ENCODE peak calls at places on chromosomes 2 and 18, in seven cellular contexts. I is heart left ventricle, M is HAP-1, H is GM23248, G is astrocyte, Z is adipocyte, Q is fibroblast of lung. X is an unnamed sample. For H3K9me3, H3K27me3 and H3K36me3, the result is how much of the 10 kb centered on the place peaks cover.

GRCh38 chr2:178188466-178188865 is 5.8 kb upstream of the OSBPL6 start:
- DNase-seq in M (no peak), G (no peak), Z (no peak), H (no peak), Q (no peak), I (no peak), X (no peak)

GRCh38 chr2:54423213-54423612 is 32.9 kb upstream of the SPTBN1 start:
- DNase-seq in G (no peak), I (no peak), M (no peak), Z (no peak), H (no peak), Q (no peak), X (no peak)

GRCh38 chr2:147345246-147345645 is 499.6 kb upstream of the ACVR2A start:
- DNase-seq in I (no peak), Z (no peak), H (peak), Q (peak), M (no peak), G (peak), X (peak)

GRCh38 chr2:240433973-240434727 is 1.3 kb upstream of the GPC1 start:
- DNase-seq in H (peak), G (peak), I (peak), Z (peak), M (no peak), Q (peak), X (peak)

GRCh38 chr2:179521944-179522343 is 257.3 kb upstream of the SESTD1 start:
- DNase-seq in M (no peak), G (no peak), I (no peak), Q (no peak), H (peak), Z (peak), X (no peak)

GRCh38 chr18:3214855-3215637 is 4.7 kb downstream of the MYOM1 start:
- DNase-seq in H (no peak), M (no peak), Z (no peak), I (no peak), G (no peak), Q (no peak), X (no peak)

GRCh38 chr2:172100080-172101007 is 2.4 kb downstream of the DLX2 start:
- DNase-seq in Z (peak), G (no peak), M (no peak), Q (no peak), I (no peak), H (peak), X (no peak)

GRCh38 chr2:216713691-216714411 is 18.5 kb upstream of the IGFBP5 start:
- DNase-seq in H (peak), M (no peak), G (peak), Q (peak), Z (peak), I (peak), X (peak)

GRCh38 chr2:152594022-152594712 is 123.1 kb downstream of the PRPF40A start:
- DNase-seq in I (peak), H (peak), G (no peak), M (no peak), Q (no peak), Z (no peak), X (peak)

GRCh38 chr2:16330012-16330411 is 335.6 kb downstream of the CYRIA start:
- DNase-seq in G (no peak), Z (no peak), H (no peak), M (no peak), I (no peak), Q (no peak), X (no peak)

GRCh38 chr2:1586946-1587840 is 157.1 kb downstream of the PXDN start:
- DNase-seq in Q (no peak), G (peak), H (no peak), I (no peak), Z (no peak), M (no peak), X (peak)

GRCh38 chr2:125313806-125314205 is 1288.7 kb downstream of the CNTNAP5 start:
- DNase-seq in Q (no peak), M (no peak), G (no peak), Z (no peak), H (no peak), I (no peak), X (peak)
- H3K9me3 ChIP-seq in Q (under half), M (under half), G (under half), Z (under half), H (under half), I (under half), X (under half)

GRCh38 chr2:86238354-86238753 is 39.1 kb downstream of the MRPL35 start:
- DNase-seq in M (no peak), I (no peak), H (no peak), G (no peak), Z (no peak), Q (no peak), X (no peak)

GRCh38 chr2:86241611-86242010 is 42.4 kb downstream of the MRPL35 start:
- DNase-seq in M (no peak), H (no peak), I (no peak), G (no peak), Z (no peak), Q (no peak), X (no peak)

GRCh38 chr2:86239745-86240144 is 40.5 kb downstream of the MRPL35 start:
- DNase-seq in M (no peak), Q (no peak), H (no peak), I (no peak), Z (no peak), G (no peak), X (no peak)

GRCh38 chr2:86239326-86239725 is 40.1 kb downstream of the MRPL35 start:
- DNase-seq in H (no peak), Q (no peak), G (no peak), I (no peak), Z (no peak), M (no peak), X (no peak)

DNA sequence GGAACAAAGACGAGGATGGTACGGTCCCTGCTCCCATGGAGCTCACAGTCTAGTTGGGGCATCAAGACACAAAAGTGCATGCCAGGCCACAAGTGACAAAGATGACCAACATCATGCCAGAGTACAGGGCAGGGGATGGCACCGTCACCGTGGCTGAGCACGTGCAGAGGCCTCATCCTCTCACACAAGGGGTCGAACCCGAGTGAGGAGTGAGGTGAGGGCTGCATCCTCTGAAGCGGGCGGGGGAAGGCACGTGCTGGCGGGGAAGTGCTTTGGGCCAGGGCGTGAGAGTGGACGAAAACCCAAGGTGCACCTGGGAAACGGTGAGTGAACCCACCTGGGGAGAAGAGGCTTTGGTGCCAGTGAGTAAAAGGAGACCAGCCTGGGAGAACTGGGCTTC is 41.0 kb downstream of the MRPL35 start:
- DNase-seq in G (no peak), Q (no peak), Z (no peak), H (no peak), I (no peak), M (no peak), X (no peak)
- H3K27me3 ChIP-seq in G (under half), Q (under half), Z (under half), H (under half), I (under half), M (under half), X (under half)

GRCh38 chr2:108459441-108459840 is 10.4 kb downstream of the GCC2 start:
- DNase-seq in H (no peak), Q (no peak), Z (no peak), I (no peak), G (no peak), M (no peak), X (no peak)
- H3K36me3 ChIP-seq in H (half or more), Q (under half), Z (half or more), I (half or more), G (under half), M (under half), X (half or more)

GRCh38 chr2:22729466-22729865 is 655.5 kb upstream of the KLHL29 start:
- DNase-seq in Q (no peak), H (no peak), M (no peak), I (no peak), Z (no peak), G (no peak), X (no peak)

GRCh38 chr2:22737144-22737543 is 647.8 kb upstream of the KLHL29 start:
- DNase-seq in G (no peak), Z (no peak), H (no peak), I (no peak), Q (no peak), M (peak), X (no peak)

DNA sequence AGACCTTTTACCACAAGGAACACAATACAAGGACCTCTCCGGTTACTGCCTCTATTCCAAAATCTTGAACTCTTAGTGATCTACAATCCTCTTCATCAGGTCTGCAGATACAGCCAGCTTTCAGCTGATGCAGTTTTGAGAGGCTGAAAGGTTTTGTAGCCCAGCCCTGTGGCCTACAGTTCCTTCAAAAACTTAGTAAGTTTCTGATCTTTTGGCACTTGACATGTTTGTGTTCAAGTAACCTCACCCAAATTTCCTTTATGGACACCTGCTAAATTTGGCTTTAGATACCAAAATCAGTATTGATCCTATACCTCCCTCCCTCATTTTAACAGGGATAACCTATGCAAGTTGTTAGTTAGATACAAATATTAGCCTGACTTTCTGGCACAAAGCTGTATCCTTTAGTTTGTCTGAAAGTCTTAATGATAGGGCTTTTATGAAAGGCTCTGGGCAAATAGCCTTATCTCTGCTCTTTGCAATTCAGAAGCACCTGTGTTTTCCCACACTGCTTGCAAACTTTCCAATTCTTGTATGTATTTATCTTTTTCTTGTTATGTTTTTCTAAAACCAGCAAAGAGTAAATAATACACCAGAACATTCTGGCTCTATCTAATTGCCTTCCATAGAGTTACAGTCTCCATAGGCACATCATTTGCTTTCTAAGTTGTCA is 650.5 kb upstream of the KLHL29 start:
- DNase-seq in G (no peak), I (no peak), H (no peak), Q (no peak), Z (no peak), M (no peak), X (no peak)
- H3K9me3 ChIP-seq in G (under half), I (under half), H (under half), Q (under half), Z (under half), M (under half), X (under half)

X was measured in MG63.